ENCODE peak calls at places on chromosome 18, in six cellular contexts. Y is GM23248, X is stomach, S is colonic mucosa, I is sigmoid colon, O is right atrium auricular region. Z is an unnamed sample. For H3K4me1, the result is how much of the 10 kb centered on the place peaks cover.

GRCh38 chr18:49638891-49639557 is 77.2 kb downstream of the LIPG start:
- DNase-seq in Y (no peak), X (no peak), S (no peak), I (peak), O (no peak), Z (peak)

GRCh38 chr18:51135795-51136194 is 61.7 kb downstream of the MEX3C start:
- DNase-seq in Y (no peak), X (no peak), S (no peak), I (no peak), O (no peak), Z (no peak)

GRCh38 chr18:76528477-76529432 is 33.7 kb upstream of the ZNF516 start:
- DNase-seq in Y (peak), X (peak), S (peak), I (peak), O (no peak), Z (peak)

GRCh38 chr18:41353726-41354125 is 601.3 kb upstream of the PIK3C3 start:
- DNase-seq in Y (no peak), X (no peak), S (no peak), I (no peak), O (no peak), Z (no peak)

GRCh38 chr18:30254331-30254730 is 788.2 kb downstream of the DSC3 start:
- DNase-seq in Y (no peak), X (no peak), S (no peak), I (no peak), O (no peak), Z (no peak)

GRCh38 chr18:79353238-79353637 is 42.5 kb upstream of the NFATC1 start:
- DNase-seq in Y (no peak), X (no peak), S (no peak), I (no peak), O (no peak), Z (no peak)

GRCh38 chr18:47174545-47175116 is 1.5 kb downstream of the IER3IP1 start:
- DNase-seq in Y (peak), X (no peak), S (peak), I (no peak), O (no peak), Z (peak)

GRCh38 chr18:4058179-4058578 is 396.9 kb downstream of the DLGAP1 start:
- DNase-seq in Y (no peak), X (no peak), S (no peak), I (no peak), O (no peak), Z (no peak)

GRCh38 chr18:23825978-23826405 is 136.7 kb downstream of the LAMA3 start:
- DNase-seq in Y (peak), X (no peak), S (no peak), I (peak), O (peak), Z (no peak)

GRCh38 chr18:58443671-58444070 is 185.2 kb downstream of the ALPK2 start:
- DNase-seq in Y (no peak), X (no peak), S (no peak), I (peak), O (no peak), Z (no peak)
- H3K27ac ChIP-seq in Y (no peak), X (no peak), S (no peak), I (no peak), O (no peak), Z (no peak)

DNA sequence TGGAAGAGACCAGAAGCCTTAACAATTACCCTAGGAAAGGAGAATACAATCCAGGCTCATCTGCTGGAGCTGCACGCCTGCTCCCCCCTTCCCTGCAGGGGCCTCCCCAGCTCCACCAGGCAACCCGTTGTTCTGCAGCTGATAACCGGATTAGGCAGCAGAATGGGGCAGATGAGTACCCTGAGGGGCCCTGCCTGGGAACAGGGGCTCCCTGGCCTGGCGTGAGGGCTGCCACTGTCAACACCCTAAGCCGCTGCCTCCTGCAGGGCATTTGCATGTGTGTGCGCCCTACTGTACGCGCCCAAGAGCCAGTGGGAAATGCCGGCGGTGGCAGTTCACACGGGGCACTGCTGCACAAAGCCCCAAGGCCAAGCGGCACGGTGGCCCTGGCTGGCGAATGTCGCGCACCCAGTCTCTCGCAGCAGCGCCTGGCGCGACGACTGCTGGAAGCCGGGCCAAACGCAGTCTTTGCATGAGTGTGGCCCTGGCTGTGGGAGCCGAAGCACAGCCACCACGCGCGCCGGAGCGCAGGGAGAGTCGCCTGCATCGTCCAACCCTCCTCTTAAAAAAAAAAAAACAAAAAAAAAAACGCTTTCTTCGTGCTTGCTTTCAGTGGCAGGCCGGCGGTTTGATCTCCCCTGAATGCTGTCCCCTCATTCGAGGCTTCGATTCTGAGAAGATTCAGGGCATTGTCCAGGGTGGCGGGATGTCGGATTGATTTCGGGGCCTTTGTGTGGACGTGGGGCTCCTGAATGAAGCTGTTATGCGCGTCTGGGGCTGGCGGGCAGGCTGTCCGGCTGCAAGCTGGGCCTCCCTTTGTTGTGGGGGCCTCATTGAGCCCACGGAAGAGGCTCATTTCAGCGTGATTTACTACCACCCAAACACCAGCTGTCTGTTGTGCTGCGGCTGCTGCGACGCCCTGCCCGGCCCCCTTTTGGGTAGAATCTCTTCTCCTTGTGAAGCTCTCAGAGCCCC is 63.8 kb downstream of the SETBP1 start:
- DNase-seq in Y (no peak), X (no peak), S (no peak), I (peak), O (no peak), Z (no peak)
- H3K4me1 ChIP-seq in Y (under half), X (half or more), S (under half), I (half or more), O (under half), Z (under half)

GRCh38 chr18:58338141-58338540 is 290.8 kb downstream of the ALPK2 start:
- DNase-seq in Y (no peak), X (no peak), S (no peak), I (no peak), O (no peak), Z (no peak)
- H3K27ac ChIP-seq in Y (no peak), X (peak), S (no peak), I (peak), O (peak), Z (no peak)

GRCh38 chr18:5142859-5143258 is 54.2 kb downstream of the AKAIN1 start:
- DNase-seq in Y (no peak), X (no peak), S (no peak), I (no peak), O (no peak), Z (no peak)
- H3K4me1 ChIP-seq in Y (under half), X (under half), S (under half), I (under half), O (under half), Z (under half)

GRCh38 chr18:63789327-63789726 is 14.1 kb downstream of the SERPINB7 start:
- DNase-seq in Y (no peak), X (no peak), S (no peak), I (no peak), O (no peak), Z (no peak)
- H3K27ac ChIP-seq in Y (no peak), X (no peak), S (no peak), I (no peak), O (no peak), Z (no peak)

DNA sequence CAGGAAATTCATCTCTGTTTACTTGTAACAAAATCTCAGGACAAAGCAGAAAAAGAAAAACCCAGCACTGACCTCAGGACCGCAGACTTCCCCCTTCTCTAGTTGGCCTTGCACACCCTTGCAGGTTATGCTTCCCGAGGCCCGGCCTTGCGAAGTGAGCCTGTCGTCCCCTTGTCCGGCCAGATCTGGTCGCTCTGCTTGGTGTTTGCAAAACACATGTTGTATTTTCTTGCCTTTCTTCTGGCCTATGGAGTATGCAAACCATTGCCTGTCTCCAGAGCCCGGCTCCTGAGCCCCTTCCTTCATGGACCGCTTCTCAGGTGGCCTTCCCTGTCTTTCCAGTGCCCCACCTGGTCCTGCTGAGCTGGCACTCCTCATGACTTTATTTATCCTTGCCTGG is 4.8 kb downstream of the IMPA2 start:
- DNase-seq in Y (no peak), X (no peak), S (no peak), I (peak), O (no peak), Z (no peak)
- H3K4me1 ChIP-seq in Y (under half), X (half or more), S (under half), I (under half), O (under half), Z (under half)

DNA sequence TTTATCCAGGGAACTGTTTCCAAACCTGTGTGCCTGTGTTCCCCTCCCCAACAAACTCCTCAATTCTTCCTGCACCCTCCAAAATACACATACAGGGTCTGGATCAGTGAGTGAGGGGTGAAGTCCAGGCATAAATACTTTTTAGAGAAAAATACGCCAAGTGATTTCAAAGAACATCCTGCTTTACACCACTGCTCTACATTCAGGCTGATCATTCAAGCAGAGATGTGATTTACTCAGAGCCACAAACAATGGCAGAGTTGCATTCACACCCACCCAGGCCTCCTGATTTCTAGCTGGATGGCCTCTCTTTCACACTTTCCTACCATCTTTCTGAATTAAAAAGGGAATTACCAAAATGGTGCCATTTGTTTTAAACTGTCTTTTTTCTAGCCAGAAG is 289.5 kb upstream of the SLC14A2 start:
- DNase-seq in Y (no peak), X (no peak), S (no peak), I (no peak), O (no peak), Z (no peak)
- H3K27ac ChIP-seq in Y (no peak), X (no peak), S (no peak), I (no peak), O (no peak), Z (no peak)